ENCODE peak calls at places on chromosome 13, in nine cellular contexts. I is neural progenitor cell, J is GM23248, U is SK-N-SH, X is HCT116, G is GM23338, W is PC-3, Q is hepatocyte, P is MM.1S. R is an unnamed sample.

GRCh38 chr13:53045110-53045509 is 16.5 kb downstream of the OLFM4 start:
- DNase-seq in I (no peak), J (no peak), U (peak; percentile 21), X (no peak), G (no peak), W (no peak), Q (peak; percentile 50), P (no peak), R (no peak)

GRCh38 chr13:44049546-44049945 is 169.8 kb downstream of the LACC1 start:
- DNase-seq in I (no peak), J (no peak), U (no peak), X (no peak), G (no peak), W (no peak), Q (no peak), P (no peak), R (no peak)

GRCh38 chr13:94641432-94641941 is 39.8 kb downstream of the GPR180 start:
- DNase-seq in I (no peak), J (peak; percentile 87), U (peak; percentile 26), X (no peak), G (peak; percentile 11), W (peak; percentile 62), Q (peak; percentile 43), P (no peak), R (no peak)

GRCh38 chr13:41061914-41062837 is 867 bp downstream of the WBP4 start:
- DNase-seq in I (no peak), J (peak; percentile 87), U (no peak), X (peak; percentile 48), G (peak; percentile 76), W (peak; percentile 44), Q (peak; percentile 86), P (peak; percentile 39), R (no peak)

GRCh38 chr13:73218181-73218580 is 159.4 kb downstream of the KLF5 start:
- DNase-seq in I (no peak), J (no peak), U (no peak), X (no peak), G (no peak), W (no peak), Q (no peak), P (no peak), R (no peak)

GRCh38 chr13:81017525-81018152 is 676.7 kb upstream of the SPRY2 start:
- DNase-seq in I (peak; percentile 70), J (peak; percentile 65), U (peak; percentile 44), X (peak; percentile 16), G (peak; percentile 81), W (peak; percentile 61), Q (peak; percentile 77), P (peak; percentile 68), R (peak; percentile 46)

GRCh38 chr13:27481766-27482165 is 31.4 kb upstream of the MTIF3 start:
- DNase-seq in I (peak; percentile 81), J (peak; percentile 32), U (peak; percentile 65), X (peak; percentile 37), G (peak; percentile 90), W (peak; percentile 55), Q (peak; percentile 70), P (peak; percentile 24), R (peak; percentile 43)

GRCh38 chr13:40644838-40645620 is 21.4 kb downstream of the FOXO1 start:
- DNase-seq in I (peak; percentile 29), J (peak; percentile 36), U (no peak), X (no peak), G (no peak), W (no peak), Q (peak; percentile 22), P (peak; percentile 15), R (peak; percentile 56)

GRCh38 chr13:26112843-26113242 is 61.0 kb upstream of the SHISA2 start:
- DNase-seq in I (peak; percentile 18), J (peak; percentile 15), U (no peak), X (no peak), G (peak; percentile 48), W (peak; percentile 37), Q (no peak), P (no peak), R (no peak)

GRCh38 chr13:44759222-44759721 is 183.1 kb upstream of the TSC22D1 start:
- DNase-seq in I (peak; percentile 21), J (peak; percentile 16), U (no peak), X (no peak), G (no peak), W (no peak), Q (peak; percentile 25), P (no peak), R (no peak)

GRCh38 chr13:44758595-44759221 is 182.6 kb upstream of the TSC22D1 start:
- DNase-seq in I (no peak), J (peak; percentile 91), U (no peak), X (no peak), G (no peak), W (peak; percentile 88), Q (peak; percentile 58), P (no peak), R (no peak)

GRCh38 chr13:29886446-29886845 is 36.0 kb upstream of the UBL3 start:
- DNase-seq in I (no peak), J (no peak), U (no peak), X (no peak), G (no peak), W (no peak), Q (no peak), P (no peak), R (no peak)

GRCh38 chr13:42986176-42986574 is 5.9 kb downstream of the EPSTI1 start:
- DNase-seq in I (no peak), J (no peak), U (no peak), X (no peak), G (no peak), W (no peak), Q (no peak), P (no peak), R (no peak)

GRCh38 chr13:42984691-42985090 is 7.3 kb downstream of the EPSTI1 start:
- DNase-seq in I (no peak), J (no peak), U (no peak), X (no peak), G (no peak), W (no peak), Q (no peak), P (no peak), R (no peak)

GRCh38 chr13:42981853-42982252 is 10.2 kb downstream of the EPSTI1 start:
- DNase-seq in I (no peak), J (no peak), U (no peak), X (no peak), G (peak; percentile 35), W (peak; percentile 25), Q (peak; percentile 22), P (no peak), R (no peak)

GRCh38 chr13:42981317-42981716 is 10.7 kb downstream of the EPSTI1 start:
- DNase-seq in I (no peak), J (peak; percentile 43), U (no peak), X (no peak), G (no peak), W (no peak), Q (no peak), P (no peak), R (no peak)

GRCh38 chr13:42985312-42986175 is 6.5 kb downstream of the EPSTI1 start:
- DNase-seq in I (no peak), J (peak; percentile 43), U (peak; percentile 53), X (no peak), G (no peak), W (no peak), Q (peak; percentile 42), P (no peak), R (no peak)
- TF ChIP-seq EZH2phosphoT487 in I (no peak), J (no peak), U (no peak), X (no peak), G (no peak), W (no peak), Q (no peak), P (no peak), R (no peak)

DNA sequence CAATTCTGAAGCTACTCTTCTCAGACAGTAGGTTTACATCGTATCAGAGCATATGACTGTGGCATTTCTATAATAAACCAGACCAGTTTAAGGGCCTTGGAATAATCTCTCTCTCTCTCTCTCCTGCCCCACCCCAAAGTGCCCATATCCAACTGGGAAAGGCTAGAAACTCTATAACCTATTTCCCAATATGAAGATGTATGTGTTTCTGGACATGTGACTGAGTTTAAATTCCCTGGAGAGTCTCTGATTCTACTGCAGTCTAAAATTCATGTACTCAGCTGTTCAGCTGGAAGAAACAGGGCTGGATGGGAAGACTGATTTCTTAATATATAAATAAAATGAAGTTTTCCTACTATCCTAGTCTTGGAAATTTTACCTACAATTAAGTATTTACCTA is 91.9 kb upstream of the MBNL2 start:
- DNase-seq in I (no peak), J (no peak), U (no peak), X (no peak), G (no peak), W (no peak), Q (no peak), P (no peak), R (no peak)
- TF ChIP-seq EZH2phosphoT487 in I (no peak), J (no peak), U (no peak), X (no peak), G (no peak), W (no peak), Q (no peak), P (no peak), R (no peak)

GRCh38 chr13:111045170-111045569 is 69.9 kb upstream of the ARHGEF7 start:
- DNase-seq in I (no peak), J (no peak), U (no peak), X (no peak), G (no peak), W (no peak), Q (no peak), P (no peak), R (no peak)

GRCh38 chr13:111048387-111048786 is 66.7 kb upstream of the ARHGEF7 start:
- DNase-seq in I (no peak), J (no peak), U (no peak), X (no peak), G (no peak), W (no peak), Q (no peak), P (no peak), R (no peak)

GRCh38 chr13:111047326-111047725 is 67.8 kb upstream of the ARHGEF7 start:
- DNase-seq in I (no peak), J (no peak), U (no peak), X (no peak), G (no peak), W (no peak), Q (no peak), P (no peak), R (no peak)

GRCh38 chr13:111044087-111044830 is 70.9 kb upstream of the ARHGEF7 start:
- DNase-seq in I (no peak), J (no peak), U (no peak), X (no peak), G (no peak), W (no peak), Q (no peak), P (no peak), R (no peak)

DNA sequence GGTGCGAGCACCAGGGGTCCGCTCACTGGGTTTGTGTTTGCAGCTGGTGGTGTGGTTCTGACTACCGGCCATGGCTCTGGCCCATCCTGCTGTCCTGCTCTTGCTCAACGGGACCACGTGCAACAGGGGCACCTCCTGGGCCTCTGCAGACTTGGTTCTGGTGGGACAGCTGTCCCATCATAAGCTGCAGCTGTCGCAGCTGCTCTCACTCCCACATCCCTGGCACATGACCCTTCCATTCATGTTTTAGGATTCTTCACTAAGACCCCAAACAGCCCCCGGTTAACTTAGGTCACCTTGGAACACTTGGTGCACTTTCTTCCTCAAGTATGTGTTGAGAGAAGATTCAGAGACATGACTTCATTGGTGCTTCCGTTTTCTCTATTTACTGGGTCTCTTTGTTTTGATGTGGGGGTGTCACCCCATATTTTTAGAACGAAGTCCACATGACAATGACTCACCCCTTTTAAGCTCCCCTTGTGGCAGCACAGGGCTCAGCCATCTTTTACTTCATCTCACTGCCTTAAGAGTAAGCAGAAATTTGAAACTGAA is 68.4 kb upstream of the ARHGEF7 start:
- DNase-seq in I (no peak), J (peak; percentile 64), U (no peak), X (no peak), G (no peak), W (no peak), Q (no peak), P (peak; percentile 77), R (no peak)
- TF ChIP-seq EZH2phosphoT487 in I (no peak), J (no peak), U (no peak), X (no peak), G (no peak), W (no peak), Q (no peak), P (no peak), R (no peak)

GRCh38 chr13:48595330-48596127 is 58.2 kb upstream of the CYSLTR2 start:
- DNase-seq in I (peak; percentile 45), J (peak; percentile 77), U (peak; percentile 48), X (peak; percentile 50), G (peak; percentile 68), W (peak; percentile 65), Q (peak; percentile 82), P (peak; percentile 48), R (peak; percentile 68)
- TF ChIP-seq EZH2phosphoT487 in I (no peak), J (no peak), U (no peak), X (no peak), G (no peak), W (no peak), Q (no peak), P (no peak), R (no peak)

R was measured in OCI-LY7.